ENCODE peak calls at places on chromosomes 4 and X, in six cellular contexts. K, P, X, B, C and Y are unnamed samples. For H3K27me3, the result is how much of the 10 kb centered on the place peaks cover.

GRCh38 chr4:183220246-183220645 is 99.8 kb downstream of the CLDN22 start:
- DNase-seq in K (no peak), B (no peak), X (no peak), C (no peak), P (no peak), Y (no peak)

GRCh38 chr4:76199664-76200211 is 13.9 kb downstream of the SCARB2 start:
- DNase-seq in C (peak), K (no peak), X (no peak), B (no peak), P (no peak), Y (peak)

GRCh38 chr4:156512622-156513021 is 459.0 kb downstream of the PDGFC start:
- DNase-seq in P (no peak), K (no peak), X (no peak), B (no peak), C (no peak), Y (peak)

GRCh38 chrX:130347336-130347735 is 7.6 kb downstream of the SLC25A14 start:
- DNase-seq in X (no peak), K (no peak), B (no peak), C (no peak), P (no peak), Y (no peak)

GRCh38 chrX:118974088-118974907 is at the start of gene LONRF3:
- DNase-seq in B (peak), C (peak), P (peak), X (peak), K (peak), Y (peak)

GRCh38 chrX:101291204-101291603 is at the start of gene TAF7L:
- DNase-seq in P (peak), B (no peak), K (no peak), C (peak), X (no peak), Y (no peak)

GRCh38 chrX:136856527-136856926 is 24.0 kb downstream of the RBMX start:
- DNase-seq in P (no peak), K (no peak), X (no peak), B (no peak), C (no peak), Y (no peak)

GRCh38 chrX:72081605-72082320 is 50.0 kb downstream of the RTL5 start:
- DNase-seq in P (peak), B (no peak), X (no peak), C (peak), K (no peak), Y (no peak)

GRCh38 chr4:142671516-142671915 is 174.6 kb downstream of the INPP4B start:
- DNase-seq in X (no peak), B (no peak), K (no peak), C (no peak), P (no peak), Y (peak)

GRCh38 chrX:7062276-7062675 is 85.2 kb upstream of the STS start:
- DNase-seq in B (no peak), X (no peak), K (no peak), C (peak), P (no peak), Y (peak)

GRCh38 chr4:98658287-98659105 is at the start of gene TSPAN5:
- DNase-seq in X (peak), K (peak), C (peak), B (peak), P (peak), Y (peak)

GRCh38 chr4:155745984-155746383 is 12.8 kb upstream of the GUCY1B1 start:
- DNase-seq in K (no peak), B (no peak), C (no peak), X (no peak), P (no peak), Y (peak)

GRCh38 chrX:18809641-18810040 is 102.2 kb downstream of the PPEF1 start:
- DNase-seq in X (no peak), B (no peak), C (no peak), P (no peak), K (no peak), Y (no peak)

GRCh38 chr4:73917081-73917501 is 47.9 kb downstream of the CXCL1 start:
- DNase-seq in C (peak), K (no peak), P (no peak), X (no peak), B (no peak), Y (no peak)

GRCh38 chr4:184506527-184507121 is 32.3 kb upstream of the IRF2 start:
- DNase-seq in P (peak), X (no peak), C (no peak), B (peak), K (no peak), Y (no peak)

GRCh38 chr4:44760142-44760898 is 34.0 kb upstream of the GNPDA2 start:
- DNase-seq in B (no peak), K (no peak), X (no peak), P (peak), C (peak), Y (peak)

GRCh38 chrX:32118832-32119231 is 1047.0 kb upstream of the FTHL17 start:
- DNase-seq in X (no peak), C (no peak), K (no peak), B (peak), P (no peak), Y (no peak)

GRCh38 chr4:139656614-139657486 is 8.8 kb upstream of the MGST2 start:
- DNase-seq in B (peak), X (peak), C (peak), K (peak), P (peak), Y (peak)

GRCh38 chr4:136768925-136769275 is 763.4 kb downstream of the PCDH18 start:
- DNase-seq in B (no peak), K (no peak), C (peak), P (no peak), X (no peak), Y (no peak)

GRCh38 chr4:147173797-147174196 is 228.1 kb upstream of the TTC29 start:
- DNase-seq in C (no peak), P (no peak), K (no peak), X (no peak), B (no peak), Y (peak)

GRCh38 chr4:40737882-40738281 is 11.9 kb upstream of the NSUN7 start:
- DNase-seq in P (no peak), C (no peak), K (no peak), B (no peak), X (no peak), Y (no peak)

GRCh38 chrX:3346436-3347329 is at the start of gene MXRA5:
- DNase-seq in K (no peak), P (peak), B (no peak), X (no peak), C (no peak), Y (peak)

GRCh38 chr4:53688186-53688790 is 97.0 kb upstream of the LNX1 start:
- DNase-seq in B (no peak), X (no peak), P (peak), K (no peak), C (peak), Y (peak)

GRCh38 chrX:119419898-119420297 is 20.8 kb downstream of the SLC25A43 start:
- DNase-seq in P (no peak), K (no peak), B (no peak), X (no peak), C (no peak), Y (no peak)

GRCh38 chr4:59540311-59540710 is 1659.8 kb upstream of the ADGRL3 start:
- DNase-seq in K (no peak), X (no peak), C (no peak), B (no peak), P (no peak), Y (no peak)

GRCh38 chr4:126265880-126266279 is 951.1 kb downstream of the FAT4 start:
- DNase-seq in K (no peak), X (no peak), B (no peak), C (no peak), P (no peak), Y (no peak)

GRCh38 chr4:1201851-1202525 is 29.6 kb upstream of the SPON2 start:
- DNase-seq in C (no peak), B (peak), P (peak), K (peak), X (peak), Y (peak)

GRCh38 chr4:85420831-85421230 is 54.1 kb upstream of the ARHGAP24 start:
- DNase-seq in B (no peak), K (no peak), X (no peak), P (no peak), C (no peak), Y (peak)

DNA sequence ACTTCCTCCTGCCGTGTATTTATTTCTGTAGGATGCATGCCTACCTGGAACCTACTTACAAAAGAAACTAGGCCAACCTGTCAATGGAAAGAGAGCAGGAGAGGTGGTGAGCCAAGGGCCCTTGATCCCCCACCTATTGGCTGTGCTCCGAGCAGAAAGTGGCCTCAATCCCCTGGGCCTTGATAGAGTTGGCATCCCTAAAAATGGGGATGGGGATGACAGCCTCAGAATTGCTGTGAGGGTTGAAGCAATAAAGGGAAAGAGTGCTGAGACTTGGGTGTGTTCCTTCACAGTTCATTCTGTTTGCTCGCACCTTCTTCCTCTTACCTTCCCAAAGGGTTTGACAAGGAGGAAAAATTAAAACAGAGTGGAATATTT is 314.7 kb downstream of the STK32B start:
- DNase-seq in X (no peak), P (no peak), K (no peak), C (no peak), B (no peak), Y (no peak)
- H3K27ac ChIP-seq in X (no peak), P (peak), K (no peak), C (no peak), B (no peak), Y (no peak)

GRCh38 chrX:103830848-103831247 is 1.2 kb downstream of the RAB9B start:
- DNase-seq in K (no peak), X (no peak), B (no peak), C (no peak), P (peak), Y (no peak)

GRCh38 chrX:103831803-103832544 is at the start of gene RAB9B:
- DNase-seq in K (peak), P (peak), C (peak), X (peak), B (peak), Y (peak)

GRCh38 chrX:103825881-103826280 is 6.2 kb downstream of the RAB9B start:
- DNase-seq in B (no peak), X (no peak), K (no peak), P (no peak), C (no peak), Y (no peak)

GRCh38 chrX:103831342-103831802 is 685 bp downstream of the RAB9B start:
- DNase-seq in X (no peak), K (no peak), C (no peak), B (no peak), P (peak), Y (no peak)

DNA sequence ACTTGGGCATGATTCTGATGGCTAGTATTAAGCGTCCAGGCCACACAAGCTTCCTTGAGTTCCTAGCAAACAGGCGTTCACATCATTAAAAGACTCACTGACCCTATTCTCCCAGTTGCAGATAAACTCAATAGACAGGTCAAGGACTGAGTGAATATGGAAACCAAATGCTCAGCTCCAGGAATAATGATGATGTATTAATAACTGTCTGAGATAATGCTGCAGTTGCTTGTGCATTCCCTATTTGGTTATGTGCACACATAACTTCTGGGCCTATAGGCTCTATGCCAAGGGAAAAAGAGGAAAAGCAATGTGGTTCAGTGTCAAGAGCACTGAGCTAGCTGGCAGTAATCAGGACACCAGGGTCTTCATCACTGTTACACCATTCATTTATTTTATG is 3.5 kb downstream of the RAB9B start:
- DNase-seq in C (no peak), B (no peak), P (no peak), X (no peak), K (no peak), Y (no peak)
- H3K27me3 ChIP-seq in C (under half), B (under half), P (under half), X (under half), K (under half), Y (under half)

GRCh38 chrX:17414057-17414658 is 39.2 kb downstream of the NHS start:
- DNase-seq in C (no peak), P (no peak), X (no peak), B (no peak), K (peak), Y (no peak)
- H3K27ac ChIP-seq in C (no peak), P (peak), X (no peak), B (no peak), K (no peak), Y (no peak)

GRCh38 chr4:7151668-7152227 is 40.6 kb upstream of the SORCS2 start:
- DNase-seq in C (no peak), P (peak), K (no peak), B (no peak), X (no peak), Y (no peak)
- H3K27me3 ChIP-seq in C (under half), P (under half), K (under half), B (under half), X (under half), Y (under half)

GRCh38 chr4:3523146-3523627 is 9.0 kb downstream of the LRPAP1 start:
- DNase-seq in B (peak), K (peak), P (no peak), X (no peak), C (no peak), Y (no peak)

GRCh38 chr4:3523628-3524221 is 8.5 kb downstream of the LRPAP1 start:
- DNase-seq in C (no peak), X (no peak), P (no peak), B (peak), K (peak), Y (no peak)

GRCh38 chr4:3524920-3525319 is 7.3 kb downstream of the LRPAP1 start:
- DNase-seq in C (no peak), P (no peak), B (peak), K (peak), X (no peak), Y (no peak)

GRCh38 chr4:3525532-3526430 is 6.4 kb downstream of the LRPAP1 start:
- DNase-seq in P (no peak), C (no peak), K (peak), X (no peak), B (peak), Y (no peak)

DNA sequence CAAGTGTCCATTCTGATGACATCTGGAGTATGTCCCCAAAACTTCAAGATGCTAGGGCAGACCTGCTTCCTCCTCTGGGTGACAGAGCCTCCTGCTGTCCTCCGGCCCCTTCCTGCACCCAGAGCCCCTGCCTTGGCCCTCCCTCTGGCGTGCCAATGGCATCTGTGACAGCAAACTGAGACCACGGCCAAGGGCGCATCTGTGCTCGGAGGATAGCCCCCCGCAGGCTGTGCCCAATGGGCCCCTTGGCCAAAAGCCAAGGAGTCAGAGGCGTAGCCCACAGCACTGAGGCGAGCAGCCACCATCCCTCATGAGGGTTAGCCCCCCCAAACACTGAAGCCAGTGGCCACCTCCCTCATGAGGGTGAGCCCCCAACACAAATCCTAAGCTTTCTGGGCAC is 7.9 kb downstream of the LRPAP1 start:
- DNase-seq in P (no peak), K (peak), C (no peak), B (peak), X (no peak), Y (no peak)
- H3K27ac ChIP-seq in P (no peak), K (no peak), C (no peak), B (no peak), X (no peak), Y (no peak)